ENCODE peak calls at places on chromosomes 4 and X, in eight cellular contexts. E, W, I, C, H, N, U and K are unnamed samples. For H3K4me1, the result is how much of the 10 kb centered on the place peaks cover.

GRCh38 chr4:8316911-8317351 is 47.4 kb downstream of the HTRA3 start:
- DNase-seq in H (no peak), W (no peak), C (no peak), N (no peak), E (no peak), I (no peak), U (no peak), K (no peak)

GRCh38 chrX:154750301-154751120 is at the start of gene GAB3:
- DNase-seq in U (peak), H (peak), E (peak), I (no peak), W (no peak), N (no peak), C (peak), K (peak)

GRCh38 chrX:55908685-55909212 is 191.2 kb downstream of the RRAGB start:
- DNase-seq in U (no peak), W (no peak), C (no peak), N (no peak), H (peak), E (peak), I (peak), K (no peak)

GRCh38 chrX:130091976-130092522 is 18.2 kb downstream of the ELF4 start:
- DNase-seq in I (no peak), N (no peak), C (peak), U (no peak), E (no peak), H (peak), W (no peak), K (peak)

GRCh38 chr4:159358226-159358625 is 255.3 kb downstream of the RAPGEF2 start:
- DNase-seq in W (no peak), U (no peak), H (no peak), N (no peak), C (no peak), E (no peak), I (no peak), K (no peak)

GRCh38 chrX:13716905-13717304 is 17.5 kb downstream of the TRAPPC2 start:
- DNase-seq in N (no peak), U (no peak), E (no peak), C (no peak), I (no peak), W (no peak), H (no peak), K (no peak)

GRCh38 chr4:3683077-3683743 is 83.0 kb upstream of the ADRA2C start:
- DNase-seq in C (peak), H (peak), I (no peak), W (no peak), N (no peak), E (no peak), U (no peak), K (peak)

GRCh38 chrX:6120329-6120728 is 108.3 kb downstream of the NLGN4X start:
- DNase-seq in U (no peak), C (no peak), H (no peak), W (no peak), E (no peak), I (no peak), N (no peak), K (no peak)

GRCh38 chr4:87502580-87503238 is 26.5 kb downstream of the SPARCL1 start:
- DNase-seq in E (no peak), U (no peak), W (no peak), C (no peak), I (no peak), N (no peak), H (no peak), K (no peak)

GRCh38 chr4:169254546-169254983 is 16.2 kb downstream of the SH3RF1 start:
- DNase-seq in E (no peak), N (no peak), I (no peak), W (no peak), H (no peak), U (no peak), C (no peak), K (peak)

GRCh38 chr4:21211836-21212235 is 511.6 kb downstream of the PACRGL start:
- DNase-seq in W (no peak), H (no peak), I (no peak), N (no peak), C (no peak), U (no peak), E (no peak), K (no peak)

GRCh38 chrX:43676960-43677582 is 21.0 kb downstream of the MAOA start:
- DNase-seq in C (no peak), E (no peak), I (no peak), H (no peak), W (no peak), U (peak), N (peak), K (no peak)

GRCh38 chr4:137421796-137422195 is 110.5 kb downstream of the PCDH18 start:
- DNase-seq in H (no peak), I (no peak), C (no peak), U (no peak), E (no peak), W (no peak), N (no peak), K (no peak)

GRCh38 chr4:13546855-13547562 is 2.7 kb upstream of the NKX3-2 start:
- DNase-seq in N (no peak), E (no peak), H (peak), U (peak), I (no peak), C (no peak), W (no peak), K (no peak)

GRCh38 chr4:52889778-52890400 is 27.8 kb downstream of the RASL11B start:
- DNase-seq in I (no peak), H (no peak), E (no peak), N (no peak), W (no peak), C (no peak), U (no peak), K (no peak)

GRCh38 chr4:159102623-159103405 is at the start of gene RAPGEF2:
- DNase-seq in W (peak), U (peak), E (peak), I (peak), N (peak), C (peak), H (peak), K (peak)

GRCh38 chrX:1502853-1503252 is 34.1 kb downstream of the P2RY8 start:
- DNase-seq in W (no peak), U (no peak), C (no peak), I (no peak), N (no peak), E (no peak), H (no peak), K (no peak)
- TF ChIP-seq CTCF in W (no peak), U (no peak), C (no peak), I (no peak), N (no peak), E (no peak), H (no peak), K (no peak)

DNA sequence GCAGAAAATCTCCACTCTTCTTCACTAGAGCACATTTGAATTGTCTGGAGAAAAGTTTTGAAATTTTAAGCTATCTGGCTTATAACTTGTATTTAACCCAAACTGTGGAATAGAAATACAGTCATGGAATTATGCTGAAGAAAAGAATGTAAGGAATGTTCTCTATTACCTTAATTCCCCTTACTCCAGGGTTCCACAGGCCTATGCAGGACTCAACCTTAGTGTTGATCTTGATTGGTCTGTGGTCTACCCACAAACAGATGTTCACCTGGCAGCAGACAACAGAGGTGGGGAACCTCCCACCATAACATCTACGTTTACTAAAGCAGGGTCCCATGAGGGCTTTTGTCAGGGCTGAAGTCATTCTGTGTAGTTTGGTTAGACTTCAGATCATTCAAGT is 189.3 kb upstream of the GPRIN3 start:
- DNase-seq in C (no peak), I (no peak), U (no peak), H (no peak), N (no peak), W (no peak), E (no peak), K (no peak)
- H3K27ac ChIP-seq in C (no peak), I (no peak), U (no peak), H (no peak), N (no peak), W (no peak), E (no peak), K (no peak)

GRCh38 chr4:1049591-1049905 is 38.1 kb downstream of the FGFRL1 start:
- DNase-seq in W (no peak), N (no peak), C (peak), E (no peak), H (peak), I (no peak), U (peak), K (peak)

GRCh38 chr4:1055721-1056590 is 44.5 kb downstream of the FGFRL1 start:
- DNase-seq in I (no peak), H (peak), C (no peak), N (no peak), W (no peak), U (peak), E (no peak), K (peak)

GRCh38 chr4:1052231-1052671 is 40.8 kb downstream of the FGFRL1 start:
- DNase-seq in W (no peak), C (no peak), I (no peak), H (peak), N (no peak), U (peak), E (no peak), K (peak)

GRCh38 chr4:1051472-1051871 is 40.0 kb downstream of the FGFRL1 start:
- DNase-seq in W (no peak), N (no peak), U (no peak), C (no peak), H (no peak), I (no peak), E (no peak), K (no peak)

DNA sequence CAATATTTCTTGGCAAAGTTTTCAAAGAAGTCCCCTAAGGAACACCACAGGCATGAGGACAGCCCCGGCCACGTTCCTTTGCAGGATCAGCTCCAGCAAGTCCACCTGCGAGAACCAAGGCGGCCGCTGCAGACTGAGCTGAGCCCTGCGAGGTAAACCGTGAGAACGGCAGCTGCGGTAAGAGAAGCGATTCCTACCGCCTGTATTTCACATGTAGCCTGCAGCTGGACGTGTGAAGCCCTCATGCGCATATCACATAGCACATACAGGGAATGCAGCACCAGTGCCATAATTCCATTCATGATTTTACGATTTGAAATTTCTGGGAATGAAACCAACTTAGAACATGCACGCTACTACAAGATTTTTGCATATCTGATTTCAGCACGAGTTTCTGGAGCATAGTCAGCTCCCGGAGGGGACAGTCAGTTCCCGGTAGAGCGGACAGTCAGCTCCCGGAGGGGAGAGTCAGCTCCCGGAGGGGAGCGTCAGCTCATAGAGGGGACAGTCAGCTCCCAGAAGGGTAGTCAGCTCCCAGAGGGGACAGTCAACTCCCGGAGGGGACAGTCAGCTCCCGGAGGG is 41.7 kb downstream of the FGFRL1 start:
- DNase-seq in C (no peak), E (no peak), U (peak), N (no peak), I (no peak), H (peak), W (no peak), K (no peak)
- H3K4me1 ChIP-seq in C (under half), E (under half), U (under half), N (under half), I (under half), H (under half), W (under half), K (under half)

DNA sequence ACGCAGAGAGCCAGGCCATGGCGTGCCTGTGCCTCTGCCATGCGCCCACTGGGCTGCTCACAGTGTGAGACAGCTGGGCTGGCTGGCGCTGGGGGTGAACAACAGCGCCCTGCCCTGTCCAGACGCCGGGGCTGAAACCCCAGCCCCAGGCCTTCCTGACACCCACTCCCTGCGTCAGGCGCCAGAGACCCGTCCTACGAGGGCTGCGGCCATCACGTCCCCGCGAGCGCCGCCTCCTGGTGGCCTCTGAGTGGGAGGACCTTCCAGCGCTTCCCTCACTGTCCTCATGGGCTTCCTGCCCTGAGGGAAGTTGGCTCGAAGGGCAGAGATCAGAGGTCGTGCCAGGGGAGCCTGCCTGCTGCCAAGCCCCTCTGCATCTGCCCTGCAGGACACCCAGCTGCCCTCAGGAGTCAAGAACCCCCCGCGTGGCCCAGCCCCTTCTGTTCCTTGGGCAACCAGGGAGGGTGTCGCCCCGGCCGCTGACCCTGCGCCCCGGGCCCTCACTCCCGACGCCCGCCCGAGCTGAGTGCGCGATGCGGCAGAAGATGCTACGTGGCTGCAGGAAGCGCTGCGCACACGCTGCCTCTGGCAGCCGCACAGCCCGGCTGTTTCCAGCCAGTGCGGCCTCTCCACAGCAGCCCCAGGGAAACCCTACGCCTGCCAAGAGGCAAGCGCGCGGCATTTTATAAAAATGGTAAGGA is 16.2 kb downstream of the NELFA start:
- DNase-seq in I (no peak), W (no peak), N (no peak), H (no peak), U (peak), C (no peak), E (no peak), K (peak)
- TF ChIP-seq CTCF in I (no peak), W (no peak), N (no peak), H (no peak), U (no peak), C (no peak), E (peak), K (no peak)

DNA sequence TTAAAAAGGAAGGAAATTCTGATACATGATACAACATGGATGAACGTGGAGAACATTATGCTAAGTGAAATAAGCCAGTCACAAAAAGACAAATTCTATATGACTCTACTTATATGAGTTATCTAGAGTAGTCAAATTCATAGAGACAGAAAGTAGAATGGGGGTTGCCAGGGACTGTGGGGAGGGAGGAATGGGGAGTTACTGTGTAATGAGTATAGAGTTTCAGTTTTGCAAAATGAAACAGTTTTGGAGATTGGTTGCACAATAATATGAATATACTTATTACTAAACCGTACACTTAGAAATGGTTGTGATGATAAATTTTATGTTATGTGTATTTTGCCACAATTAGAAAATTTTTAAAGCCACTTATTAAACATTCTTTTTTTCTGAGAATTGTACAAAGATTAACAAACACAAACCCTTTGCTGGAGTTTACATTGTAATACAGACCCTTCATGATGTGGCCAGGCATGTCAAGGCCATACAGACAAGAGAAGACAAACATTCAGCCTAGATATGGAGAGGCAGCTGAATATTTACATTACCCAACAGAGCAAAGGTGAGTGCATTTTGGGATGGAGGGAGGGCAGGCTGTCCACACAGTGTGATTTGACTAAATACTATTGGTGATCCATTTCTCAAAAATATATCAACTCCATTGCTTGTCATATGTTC is 21.2 kb upstream of the GPC3 start:
- DNase-seq in W (no peak), H (no peak), C (no peak), E (no peak), I (no peak), U (no peak), N (no peak), K (no peak)
- H3K27ac ChIP-seq in W (no peak), H (no peak), C (no peak), E (no peak), I (no peak), U (no peak), N (no peak), K (no peak)

DNA sequence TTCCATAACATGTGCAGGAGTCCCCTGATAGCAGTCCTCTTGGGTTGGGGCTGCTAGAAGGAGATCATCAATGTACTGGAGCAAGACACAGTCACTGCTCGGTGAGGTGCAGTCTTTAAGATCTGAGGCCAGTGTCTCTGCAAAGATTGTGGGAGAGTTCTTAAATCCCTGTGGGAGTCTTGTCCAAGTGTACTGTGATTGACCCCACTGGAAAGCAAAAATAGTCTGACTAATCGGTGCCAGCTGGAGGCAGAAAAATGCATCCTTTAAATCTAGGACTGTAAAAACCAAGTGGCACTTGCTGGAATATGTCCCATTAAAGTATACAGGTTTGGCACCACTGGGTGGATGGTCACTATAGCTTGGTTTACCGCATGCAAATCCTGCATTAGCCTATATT is 31.1 kb downstream of the SULT1E1 start:
- DNase-seq in U (no peak), N (no peak), H (no peak), W (no peak), I (no peak), C (no peak), E (no peak), K (no peak)
- H3K4me1 ChIP-seq in U (under half), N (under half), H (under half), W (under half), I (under half), C (under half), E (under half), K (under half)

DNA sequence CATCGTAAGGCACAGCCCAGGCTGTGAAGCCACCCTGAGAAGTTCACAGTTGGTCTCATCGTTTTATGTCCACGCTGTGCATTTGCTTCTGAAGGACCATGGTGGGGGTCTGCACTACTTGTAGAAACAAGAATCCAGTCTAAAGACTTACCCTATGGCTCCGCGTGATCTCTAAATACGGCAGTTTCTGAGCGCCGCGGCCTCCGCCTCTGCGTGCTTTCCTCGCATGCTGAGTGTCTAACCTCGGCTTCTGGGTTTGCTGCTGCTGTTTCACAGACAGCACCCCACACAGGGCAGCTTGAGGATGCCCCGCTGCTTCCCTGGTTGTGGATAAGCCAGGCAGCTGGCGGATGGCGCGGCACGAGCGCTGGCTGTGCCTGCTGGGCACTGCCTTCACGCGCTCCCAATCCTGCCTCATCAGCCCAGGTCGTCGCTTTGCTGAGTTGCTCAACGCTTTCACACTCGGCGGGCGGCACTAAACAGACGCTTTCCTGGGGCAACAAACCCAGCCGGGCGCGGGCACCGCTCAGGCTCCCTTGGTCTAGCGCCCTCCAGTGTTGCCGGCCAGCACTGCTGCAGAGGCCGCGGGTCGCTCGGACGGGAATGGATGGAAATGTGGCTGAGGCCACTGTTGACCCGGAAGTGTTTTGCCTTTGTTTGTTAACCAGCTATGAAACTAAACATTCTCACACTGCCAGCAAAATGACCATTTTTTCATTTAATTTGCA is 39.2 kb downstream of the FGFRL1 start:
- DNase-seq in N (no peak), U (peak), W (no peak), I (no peak), C (no peak), H (peak), E (no peak), K (no peak)
- TF ChIP-seq CTCF in N (no peak), U (no peak), W (peak), I (no peak), C (no peak), H (no peak), E (peak), K (no peak)

GRCh38 chrX:9899640-9900075 is 67.5 kb upstream of the CLDN34 start:
- DNase-seq in W (no peak), U (no peak), H (no peak), N (no peak), C (no peak), I (no peak), E (no peak), K (no peak)

GRCh38 chrX:9905721-9906120 is 61.4 kb upstream of the CLDN34 start:
- DNase-seq in W (no peak), U (no peak), I (no peak), H (no peak), E (no peak), C (no peak), N (no peak), K (no peak)

GRCh38 chrX:9906919-9907318 is 60.2 kb upstream of the CLDN34 start:
- DNase-seq in W (no peak), C (no peak), U (peak), H (no peak), N (no peak), I (no peak), E (no peak), K (no peak)

GRCh38 chrX:9905288-9905687 is 61.9 kb upstream of the CLDN34 start:
- DNase-seq in N (no peak), C (no peak), W (no peak), I (no peak), H (no peak), U (no peak), E (no peak), K (no peak)

GRCh38 chrX:9902651-9903050 is 64.5 kb upstream of the CLDN34 start:
- DNase-seq in H (no peak), I (no peak), E (no peak), C (no peak), N (no peak), W (no peak), U (no peak), K (no peak)
- H3K27ac ChIP-seq in H (no peak), I (no peak), E (no peak), C (no peak), N (no peak), W (no peak), U (no peak), K (no peak)

GRCh38 chr4:114606240-114606639 is 7.6 kb downstream of the UGT8 start:
- DNase-seq in E (no peak), U (no peak), H (no peak), C (no peak), N (no peak), W (no peak), I (no peak), K (no peak)
- H3K4me1 ChIP-seq in E (under half), U (under half), H (under half), C (under half), N (under half), W (under half), I (under half), K (under half)